ENCODE peak calls at places on chromosomes 5 and 9, in four cellular contexts. S is IMR-90, F is mesenchymal stem cell, R is HCT116. G is an unnamed sample.

GRCh38 chr9:25678846-25679360 is 659 bp upstream of the TUSC1 start:
- DNase-seq in S (peak; percentile 16), F (no peak), R (no peak), G (no peak)

GRCh38 chr9:120446681-120447080 is 133.3 kb downstream of the CDK5RAP2 start:
- DNase-seq in S (peak; percentile 52), F (no peak), R (no peak), G (no peak)

GRCh38 chr5:32490972-32491557 is 46.5 kb upstream of the ZFR start:
- DNase-seq in S (no peak), F (no peak), R (no peak), G (no peak)

GRCh38 chr5:116626272-116626723 is 51.7 kb upstream of the SEMA6A start:
- DNase-seq in S (peak; percentile 22), F (peak; percentile 30), R (no peak), G (no peak)

GRCh38 chr5:88235346-88235745 is 33.3 kb downstream of the TMEM161B start:
- DNase-seq in S (no peak), F (no peak), R (no peak), G (no peak)

GRCh38 chr9:126612813-126613641 is 701 bp upstream of the LMX1B start:
- DNase-seq in S (no peak), F (no peak), R (no peak), G (no peak)

GRCh38 chr5:5128766-5129165 is 11.4 kb upstream of the ADAMTS16 start:
- DNase-seq in S (no peak), F (no peak), R (no peak), G (no peak)

GRCh38 chr9:120366646-120367019 is 213.3 kb downstream of the CDK5RAP2 start:
- DNase-seq in S (peak; percentile 91), F (peak; percentile 86), R (peak; percentile 26), G (peak; percentile 53)

GRCh38 chr5:94471496-94471895 is 146.9 kb downstream of the KIAA0825 start:
- DNase-seq in S (no peak), F (peak; percentile 4), R (no peak), G (no peak)

GRCh38 chr9:25519286-25519685 is 159.0 kb downstream of the TUSC1 start:
- DNase-seq in S (no peak), F (no peak), R (no peak), G (no peak)

GRCh38 chr9:130901498-130902203 is 5.0 kb upstream of the QRFP start:
- DNase-seq in S (no peak), F (no peak), R (no peak), G (no peak)

GRCh38 chr5:76153271-76153670 is 70.1 kb downstream of the SV2C start:
- DNase-seq in S (no peak), F (no peak), R (no peak), G (no peak)

GRCh38 chr9:96566401-96567202 is 53.0 kb downstream of the CDC14B start:
- DNase-seq in S (no peak), F (peak; percentile 74), R (peak; percentile 88), G (peak; percentile 98)

GRCh38 chr9:113349044-113349433 is 302 bp upstream of the BSPRY start:
- DNase-seq in S (no peak), F (no peak), R (no peak), G (no peak)
- H2AFZ ChIP-seq in S (no peak overlapping the region), F (no peak overlapping the region), R (peak overlapping the region; percentile 99), G (peak overlapping the region; percentile 86)

DNA sequence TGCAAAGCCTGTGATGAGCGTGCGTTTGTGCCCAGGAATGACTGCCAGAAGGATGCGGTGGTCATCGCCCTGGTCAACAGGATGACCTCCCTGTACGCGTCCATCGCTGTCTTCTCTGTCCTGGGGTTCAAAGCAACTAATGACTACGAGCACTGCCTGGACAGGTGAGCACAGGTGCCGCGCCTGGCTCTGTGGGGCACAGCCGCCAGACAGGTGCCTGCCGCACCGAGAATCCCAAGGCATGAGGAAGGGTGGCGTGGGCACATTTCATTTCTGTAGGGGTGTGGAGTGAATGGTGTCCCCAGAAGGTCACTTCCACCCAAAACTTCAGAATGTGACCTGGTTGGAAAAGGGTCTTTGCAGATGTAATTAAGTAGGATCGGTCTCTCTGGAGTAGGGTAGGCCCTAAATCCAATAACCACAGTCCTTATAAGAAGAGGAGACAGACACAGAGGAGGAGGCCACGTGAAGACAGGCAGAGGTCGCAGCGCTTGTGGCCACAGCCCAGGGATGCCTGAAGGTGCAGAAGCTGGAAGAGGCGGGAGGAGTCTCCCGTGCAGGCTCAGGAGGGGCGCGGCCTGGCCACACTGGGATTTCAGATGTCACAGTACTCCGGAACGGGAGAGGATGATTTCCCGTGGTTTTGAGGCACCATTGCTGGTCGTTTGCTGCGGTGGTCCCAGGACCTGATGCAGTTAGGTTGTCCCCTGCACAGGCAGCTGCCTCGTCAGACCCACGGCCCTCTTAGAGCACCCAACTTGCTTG is 15.5 kb downstream of the SLC6A18 start:
- DNase-seq in S (no peak), F (no peak), R (no peak), G (no peak)
- H3K27ac ChIP-seq in S (no peak overlapping the region), F (no peak overlapping the region), R (no peak overlapping the region), G (no peak overlapping the region)

GRCh38 chr9:1233568-1233967 is 183.4 kb downstream of the DMRT2 start:
- DNase-seq in S (no peak), F (no peak), R (no peak), G (no peak)

GRCh38 chr9:1231998-1232919 is 182.1 kb downstream of the DMRT2 start:
- DNase-seq in S (peak; percentile 60), F (no peak), R (no peak), G (no peak)

GRCh38 chr9:1238407-1238806 is 188.2 kb downstream of the DMRT2 start:
- DNase-seq in S (no peak), F (no peak), R (no peak), G (no peak)

DNA sequence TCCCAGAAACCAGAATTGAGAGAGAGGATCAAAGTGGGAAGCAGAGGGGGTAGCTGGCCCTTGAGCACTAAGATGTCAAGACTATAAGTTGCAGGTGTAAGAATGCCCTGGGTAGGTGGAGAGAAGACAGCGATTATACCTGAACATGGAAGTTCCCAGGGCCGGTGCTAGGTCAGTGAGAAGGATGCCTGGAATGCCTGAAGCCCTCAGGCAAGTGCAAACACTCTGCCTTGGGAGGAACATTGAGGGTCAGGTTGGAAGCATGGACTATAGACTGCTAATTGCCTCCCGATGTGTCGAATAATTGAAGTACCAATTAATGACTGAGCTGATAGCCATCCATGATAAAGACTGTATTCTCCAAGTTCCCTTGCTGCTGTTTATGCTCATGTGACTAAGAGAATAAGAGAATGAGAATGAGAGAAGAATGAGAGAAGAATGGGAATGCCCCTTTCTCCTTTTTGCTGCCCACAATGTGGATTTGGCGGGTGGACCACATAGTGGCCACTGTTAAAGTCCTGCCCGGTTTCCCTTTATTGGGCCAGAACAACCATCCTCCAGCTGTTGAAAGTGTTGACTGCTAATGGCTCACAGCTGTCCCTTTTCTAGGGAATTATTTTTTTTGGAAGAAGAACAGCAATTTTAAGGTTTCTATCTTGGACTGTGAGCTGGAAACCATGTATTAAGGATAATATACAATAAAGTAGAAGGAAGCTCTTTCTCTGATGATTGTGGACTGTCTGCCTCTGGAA is 185.7 kb downstream of the DMRT2 start:
- DNase-seq in S (no peak), F (no peak), R (no peak), G (no peak)
- H3K27me3 ChIP-seq in S (no peaks in the 10 kb centered on the region), F (no peaks in the 10 kb centered on the region), R (no peaks in the 10 kb centered on the region), G (no peaks in the 10 kb centered on the region)

DNA sequence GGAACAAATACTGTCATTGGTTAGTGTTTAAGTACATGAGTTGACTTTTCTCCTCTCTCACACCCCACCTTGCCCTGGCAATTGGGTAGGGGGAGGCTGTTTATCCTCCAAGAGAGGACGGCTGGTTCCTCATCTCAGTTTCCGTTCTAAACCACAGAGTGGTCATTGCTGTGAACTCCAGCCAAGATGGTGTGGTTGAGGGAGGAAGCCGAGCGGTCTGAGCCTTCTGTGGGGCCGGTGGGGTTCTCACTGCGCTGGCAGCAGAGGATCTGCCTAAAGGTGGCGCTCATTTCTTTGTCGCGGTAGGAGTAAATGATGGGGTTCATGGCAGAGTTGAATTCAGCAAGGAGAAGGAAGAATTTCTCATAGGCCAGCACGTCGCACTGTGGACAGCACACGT is 163.0 kb downstream of the LPAR1 start:
- DNase-seq in S (no peak), F (no peak), R (no peak), G (no peak)
- H2AFZ ChIP-seq in S (peak overlapping the region; percentile 15), F (no peak overlapping the region), R (no peak overlapping the region), G (no peak overlapping the region)

GRCh38 chr9:70415476-70415875 is 1.0 kb upstream of the KLF9 start:
- DNase-seq in S (no peak), F (no peak), R (no peak), G (no peak)
- H3K27ac ChIP-seq in S (no peak overlapping the region), F (no peak overlapping the region), R (no peak overlapping the region), G (no peak overlapping the region)

DNA sequence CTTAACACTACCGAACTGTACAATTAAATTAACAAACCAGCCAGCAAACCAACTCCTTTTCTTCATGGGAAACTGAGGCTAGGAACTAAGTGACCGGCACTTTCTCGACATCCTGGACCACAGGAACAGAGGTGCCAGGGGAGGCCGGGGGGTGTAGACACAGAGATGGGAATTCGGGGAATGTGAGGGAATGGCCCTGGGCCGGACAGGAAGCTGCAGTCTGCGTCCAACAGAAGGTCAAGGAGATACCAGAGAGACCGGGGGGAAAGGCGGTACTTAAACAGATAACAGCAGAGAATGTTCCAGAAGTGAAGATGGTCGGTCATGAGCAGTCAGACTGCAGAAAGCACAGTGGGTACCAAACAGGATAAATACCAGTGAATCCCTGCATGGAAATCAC is 40.3 kb downstream of the DBH start:
- DNase-seq in S (no peak), F (no peak), R (no peak), G (no peak)
- H3K27me3 ChIP-seq in S (no peaks in the 10 kb centered on the region), F (peaks cover 73% of the 10 kb centered on the region), R (no peaks in the 10 kb centered on the region), G (peaks cover 100% of the 10 kb centered on the region)

DNA sequence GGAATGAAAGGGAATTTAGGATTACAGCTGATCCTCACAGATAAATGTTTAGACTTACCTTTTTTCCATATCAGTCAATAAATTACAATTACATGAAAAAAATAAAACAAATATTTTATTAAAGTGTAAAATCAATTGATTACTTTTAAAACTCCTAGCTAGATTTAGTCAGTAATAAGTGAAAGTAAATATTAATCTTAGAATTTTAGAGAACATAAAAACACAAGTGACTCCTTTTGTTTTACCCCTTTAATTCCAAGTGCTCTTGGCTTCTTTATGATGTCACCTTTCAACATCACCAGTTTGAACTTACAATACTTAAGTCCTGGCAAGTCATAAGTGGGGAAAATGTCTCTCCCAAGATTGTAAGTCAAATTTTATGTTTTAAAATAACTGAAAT is at the start of gene CYLC2:
- DNase-seq in S (no peak), F (no peak), R (no peak), G (no peak)
- H2AFZ ChIP-seq in S (no peak within 1 kb of the TSS), F (no peak within 1 kb of the TSS), R (no peak within 1 kb of the TSS), G (no peak within 1 kb of the TSS)

GRCh38 chr9:79684711-79685575 is 113.2 kb downstream of the TLE4 start:
- DNase-seq in S (peak; percentile 55), F (no peak), R (no peak), G (no peak)

GRCh38 chr9:79685576-79685975 is 113.8 kb downstream of the TLE4 start:
- DNase-seq in S (peak; percentile 79), F (no peak), R (no peak), G (no peak)

GRCh38 chr9:79681576-79681975 is 109.8 kb downstream of the TLE4 start:
- DNase-seq in S (no peak), F (no peak), R (no peak), G (no peak)

GRCh38 chr9:79684059-79684458 is 112.3 kb downstream of the TLE4 start:
- DNase-seq in S (no peak), F (no peak), R (no peak), G (no peak)

GRCh38 chr9:79682076-79682736 is 110.4 kb downstream of the TLE4 start:
- DNase-seq in S (peak; percentile 38), F (no peak), R (no peak), G (no peak)
- H3K27ac ChIP-seq in S (no peak overlapping the region), F (peak overlapping the region; percentile 57), R (no peak overlapping the region), G (no peak overlapping the region)

G was measured in PC-9.